ENCODE peak calls at places on chromosome 17, in six cellular contexts. S, J, L, Y, T and K are unnamed samples.

GRCh38 chr17:7132511-7133094 is 18.0 kb upstream of the ASGR2 start:
- DNase-seq in S (no peak), J (no peak), L (peak), Y (peak), T (no peak), K (peak)

GRCh38 chr17:12492450-12492849 is 173.2 kb upstream of the MYOCD start:
- DNase-seq in S (no peak), J (no peak), L (no peak), Y (no peak), T (no peak), K (no peak)

GRCh38 chr17:59892251-59892848 is 393 bp downstream of the TUBD1 start:
- DNase-seq in S (no peak), J (no peak), L (no peak), Y (no peak), T (no peak), K (no peak)

GRCh38 chr17:49435630-49436029 is 20.9 kb upstream of the PHB1 start:
- DNase-seq in S (no peak), J (no peak), L (no peak), Y (no peak), T (peak), K (peak)

GRCh38 chr17:76051071-76051467 is 21.2 kb downstream of the SRP68 start:
- DNase-seq in S (no peak), J (no peak), L (no peak), Y (no peak), T (no peak), K (no peak)

GRCh38 chr17:74430706-74431567 is 951 bp upstream of the GPRC5C start:
- DNase-seq in S (no peak), J (peak), L (no peak), Y (peak), T (peak), K (peak)

GRCh38 chr17:67576471-67576870 is 141.3 kb upstream of the NOL11 start:
- DNase-seq in S (no peak), J (no peak), L (no peak), Y (no peak), T (no peak), K (no peak)

GRCh38 chr17:28946239-28946638 is 5.1 kb downstream of the PHF12 start:
- DNase-seq in S (peak), J (no peak), L (no peak), Y (no peak), T (no peak), K (no peak)

GRCh38 chr17:61997649-61998048 is 67.4 kb downstream of the MED13 start:
- DNase-seq in S (peak), J (peak), L (no peak), Y (no peak), T (no peak), K (no peak)

GRCh38 chr17:1019451-1019850 is 22.5 kb downstream of the TIMM22 start:
- DNase-seq in S (no peak), J (no peak), L (no peak), Y (no peak), T (no peak), K (no peak)

GRCh38 chr17:26792486-26792885 is 501.4 kb upstream of the WSB1 start:
- DNase-seq in S (peak), J (peak), L (peak), Y (no peak), T (peak), K (no peak)

GRCh38 chr17:13560935-13561334 is 40.8 kb downstream of the HS3ST3A1 start:
- DNase-seq in S (no peak), J (no peak), L (no peak), Y (no peak), T (no peak), K (no peak)

GRCh38 chr17:34414338-34414737 is 51.3 kb upstream of the CCL1 start:
- DNase-seq in S (no peak), J (no peak), L (no peak), Y (no peak), T (no peak), K (peak)

GRCh38 chr17:39069114-39069756 is 82.2 kb downstream of the PLXDC1 start:
- DNase-seq in S (no peak), J (peak), L (peak), Y (no peak), T (peak), K (peak)

GRCh38 chr17:79800325-79801155 is 3.7 kb upstream of the CBX8 start:
- DNase-seq in S (no peak), J (peak), L (peak), Y (peak), T (no peak), K (peak)

GRCh38 chr17:79729761-79730160 is 982 bp upstream of the ENPP7 start:
- DNase-seq in S (no peak), J (no peak), L (no peak), Y (no peak), T (no peak), K (no peak)

GRCh38 chr17:66200685-66201092 is 8.8 kb upstream of the CEP112 start:
- DNase-seq in S (peak), J (peak), L (peak), Y (peak), T (peak), K (peak)

GRCh38 chr17:82616021-82616703 is 32.1 kb downstream of the WDR45B start:
- DNase-seq in S (no peak), J (no peak), L (no peak), Y (no peak), T (no peak), K (no peak)

GRCh38 chr17:1398900-1399299 is 1.1 kb downstream of the YWHAE start:
- DNase-seq in S (no peak), J (no peak), L (peak), Y (no peak), T (no peak), K (no peak)

GRCh38 chr17:34261568-34261967 is 6.5 kb downstream of the CCL2 start:
- DNase-seq in S (no peak), J (no peak), L (no peak), Y (no peak), T (no peak), K (no peak)

GRCh38 chr17:8087075-8087941 is at the start of gene ALOX12B:
- DNase-seq in S (no peak), J (no peak), L (no peak), Y (no peak), T (no peak), K (no peak)

GRCh38 chr17:6231886-6232767 is 161.9 kb downstream of the WSCD1 start:
- DNase-seq in S (peak), J (peak), L (no peak), Y (no peak), T (no peak), K (peak)